ENCODE peak calls at places on chromosomes 4 and X, in eight cellular contexts. O is kidney tubule cell; U is HCEC 1CT; Q is Peyer's patch; F is ovary; V is lower leg skin; C is tibial nerve; G is naive thymus-derived CD8-positive, alpha-beta T cell. D is an unnamed sample.

GRCh38 chrX:125319646-125320521 is at the start of gene TEX13C:
- DNase-seq in O (no peak), U (no peak), Q (no peak), F (no peak), V (no peak), C (no peak), G (no peak), D (no peak)

GRCh38 chrX:10041383-10041782 is 74.2 kb downstream of the CLDN34 start:
- DNase-seq in O (peak), U (no peak), Q (no peak), F (no peak), V (no peak), C (no peak), G (no peak), D (no peak)

GRCh38 chr4:55018521-55018920 is 106.9 kb downstream of the KDR start:
- DNase-seq in O (no peak), U (peak), Q (no peak), F (no peak), V (no peak), C (no peak), G (no peak), D (no peak)

GRCh38 chrX:107542500-107542899 is 85.8 kb upstream of the PRPS1 start:
- DNase-seq in O (peak), U (peak), Q (no peak), F (no peak), V (no peak), C (no peak), G (no peak), D (no peak)

GRCh38 chr4:181301735-181302380 is 941.3 kb upstream of the TENM3 start:
- DNase-seq in O (peak), U (peak), Q (peak), F (no peak), V (no peak), C (no peak), G (no peak), D (no peak)

GRCh38 chrX:37348237-37349130 is 680 bp upstream of the PRRG1 start:
- DNase-seq in O (peak), U (peak), Q (no peak), F (no peak), V (no peak), C (no peak), G (no peak), D (no peak)

GRCh38 chr4:179196511-179196910 is 1754.3 kb upstream of the AGA start:
- DNase-seq in O (peak), U (peak), Q (no peak), F (no peak), V (no peak), C (no peak), G (no peak), D (no peak)

GRCh38 chrX:148681605-148682004 is 181.2 kb downstream of the AFF2 start:
- DNase-seq in O (no peak), U (no peak), Q (no peak), F (no peak), V (no peak), C (no peak), G (no peak), D (no peak)

GRCh38 chr4:128880662-128881061 is 71.2 kb downstream of the JADE1 start:
- DNase-seq in O (no peak), U (no peak), Q (no peak), F (no peak), V (no peak), C (no peak), G (no peak), D (no peak)

GRCh38 chr4:153931804-153932203 is 142.9 kb upstream of the SFRP2 start:
- DNase-seq in O (peak), U (no peak), Q (no peak), F (no peak), V (no peak), C (no peak), G (no peak), D (no peak)

GRCh38 chr4:56681849-56682175 is 716 bp upstream of the HOPX start:
- DNase-seq in O (no peak), U (no peak), Q (no peak), F (no peak), V (no peak), C (no peak), G (no peak), D (no peak)

GRCh38 chrX:25012433-25012735 is 3.4 kb downstream of the ARX start:
- DNase-seq in O (peak), U (no peak), Q (no peak), F (no peak), V (no peak), C (no peak), G (no peak), D (peak)

GRCh38 chr4:146382194-146382593 is 139.5 kb downstream of the SLC10A7 start:
- DNase-seq in O (no peak), U (no peak), Q (no peak), F (no peak), V (no peak), C (no peak), G (no peak), D (no peak)

GRCh38 chr4:28350485-28350884 is 1489.8 kb downstream of the STIM2 start:
- DNase-seq in O (no peak), U (peak), Q (no peak), F (no peak), V (no peak), C (no peak), G (no peak), D (no peak)

GRCh38 chrX:25226151-25226550 is 210.4 kb upstream of the ARX start:
- DNase-seq in O (no peak), U (no peak), Q (no peak), F (no peak), V (no peak), C (no peak), G (no peak), D (no peak)

GRCh38 chr4:126777649-126778048 is 855.1 kb upstream of the INTU start:
- DNase-seq in O (peak), U (peak), Q (no peak), F (no peak), V (no peak), C (no peak), G (no peak), D (no peak)

GRCh38 chr4:3387943-3388348 is 53.8 kb upstream of the HGFAC start:
- DNase-seq in O (peak), U (peak), Q (peak), F (peak), V (peak), C (peak), G (no peak), D (peak)

GRCh38 chr4:93771640-93772411 is 56.7 kb upstream of the ATOH1 start:
- DNase-seq in O (peak), U (no peak), Q (no peak), F (no peak), V (no peak), C (no peak), G (no peak), D (no peak)

GRCh38 chr4:7297374-7297773 is 105.0 kb downstream of the SORCS2 start:
- DNase-seq in O (no peak), U (no peak), Q (no peak), F (no peak), V (no peak), C (no peak), G (no peak), D (no peak)

GRCh38 chr4:55866973-55867574 is 13.6 kb downstream of the EXOC1 start:
- DNase-seq in O (peak), U (peak), Q (no peak), F (no peak), V (no peak), C (no peak), G (peak), D (peak)

GRCh38 chrX:39133971-39134370 is 332.7 kb downstream of the MID1IP1 start:
- DNase-seq in O (no peak), U (no peak), Q (peak), F (no peak), V (no peak), C (no peak), G (peak), D (no peak)

GRCh38 chrX:128931071-128931470 is 592.2 kb downstream of the SMARCA1 start:
- DNase-seq in O (no peak), U (no peak), Q (no peak), F (no peak), V (no peak), C (no peak), G (no peak), D (no peak)

D was measured in gastrocnemius medialis.